ENCODE peak calls at places on chromosomes 2 and 18, in six cellular contexts. D is K562, R is upper lobe of left lung, G is transverse colon, H is HL-60, Q is GM23338. I is an unnamed sample.

GRCh38 chr18:2704541-2704940 is 49.0 kb downstream of the SMCHD1 start:
- DNase-seq in D (no peak), R (no peak), G (no peak), H (no peak), Q (no peak), I (no peak)

GRCh38 chr2:119449526-119449925 is 17.9 kb downstream of the TMEM37 start:
- DNase-seq in D (no peak), R (no peak), G (no peak), H (no peak), Q (no peak), I (no peak)

GRCh38 chr2:158724803-158725271 is 70.3 kb upstream of the DAPL1 start:
- DNase-seq in D (no peak), R (peak), G (no peak), H (no peak), Q (no peak), I (peak)

GRCh38 chr18:63879684-63880083 is 7.8 kb upstream of the SERPINB2 start:
- DNase-seq in D (no peak), R (no peak), G (no peak), H (peak), Q (no peak), I (no peak)

GRCh38 chr2:72685666-72686065 is 140.2 kb downstream of the EXOC6B start:
- DNase-seq in D (no peak), R (no peak), G (no peak), H (no peak), Q (no peak), I (no peak)

GRCh38 chr2:111072220-111072871 is 48.4 kb upstream of the BCL2L11 start:
- DNase-seq in D (no peak), R (no peak), G (no peak), H (no peak), Q (no peak), I (no peak)

GRCh38 chr2:202965810-202966454 is 48.7 kb upstream of the NBEAL1 start:
- DNase-seq in D (peak), R (peak), G (no peak), H (peak), Q (peak), I (no peak)

GRCh38 chr2:190698895-190699294 is 50.0 kb downstream of the NAB1 start:
- DNase-seq in D (no peak), R (no peak), G (no peak), H (no peak), Q (peak), I (no peak)

DNA sequence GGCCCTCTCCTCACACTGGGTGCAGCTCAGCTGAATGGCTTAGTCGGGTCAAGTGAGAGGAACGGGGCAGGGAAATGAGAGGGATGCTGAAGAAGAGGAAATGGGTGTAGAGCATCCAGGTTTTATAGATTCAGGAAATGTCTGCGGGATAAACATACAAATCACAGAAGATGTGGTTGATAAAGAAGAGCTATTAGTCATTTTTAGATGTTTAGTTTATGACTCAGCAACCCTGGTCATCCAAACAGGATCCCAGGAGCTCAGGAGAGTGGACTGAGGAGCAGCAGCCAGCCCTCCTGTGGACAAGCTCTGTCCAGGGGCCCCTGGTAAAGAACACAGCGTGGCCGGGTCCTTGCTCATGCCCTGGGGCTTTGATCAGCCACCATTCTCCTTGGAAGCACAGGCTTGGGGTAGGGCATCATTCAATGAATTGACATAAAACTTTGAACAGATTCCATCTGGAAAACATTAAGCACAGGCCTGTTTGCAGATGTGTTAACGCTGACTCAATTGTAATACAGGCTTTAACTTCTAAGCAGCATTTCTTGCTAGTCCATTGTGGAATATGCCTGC is 83.0 kb downstream of the NPAS2 start:
- DNase-seq in D (no peak), R (no peak), G (no peak), H (no peak), Q (no peak), I (no peak)
- H3K27ac ChIP-seq in D (no peak), R (no peak), G (no peak), H (no peak), Q (no peak), I (no peak)

GRCh38 chr2:218265626-218266025 is 4.3 kb downstream of the AAMP start:
- DNase-seq in D (no peak), R (no peak), G (no peak), H (no peak), Q (no peak), I (no peak)

GRCh38 chr2:218262631-218263586 is 2.1 kb downstream of the GPBAR1 start:
- DNase-seq in D (no peak), R (no peak), G (no peak), H (no peak), Q (no peak), I (no peak)

GRCh38 chr2:218266316-218266979 is 3.5 kb downstream of the AAMP start:
- DNase-seq in D (no peak), R (no peak), G (no peak), H (no peak), Q (no peak), I (no peak)

GRCh38 chr2:218263817-218264611 is 3.2 kb downstream of the GPBAR1 start:
- DNase-seq in D (no peak), R (no peak), G (peak), H (no peak), Q (no peak), I (no peak)

DNA sequence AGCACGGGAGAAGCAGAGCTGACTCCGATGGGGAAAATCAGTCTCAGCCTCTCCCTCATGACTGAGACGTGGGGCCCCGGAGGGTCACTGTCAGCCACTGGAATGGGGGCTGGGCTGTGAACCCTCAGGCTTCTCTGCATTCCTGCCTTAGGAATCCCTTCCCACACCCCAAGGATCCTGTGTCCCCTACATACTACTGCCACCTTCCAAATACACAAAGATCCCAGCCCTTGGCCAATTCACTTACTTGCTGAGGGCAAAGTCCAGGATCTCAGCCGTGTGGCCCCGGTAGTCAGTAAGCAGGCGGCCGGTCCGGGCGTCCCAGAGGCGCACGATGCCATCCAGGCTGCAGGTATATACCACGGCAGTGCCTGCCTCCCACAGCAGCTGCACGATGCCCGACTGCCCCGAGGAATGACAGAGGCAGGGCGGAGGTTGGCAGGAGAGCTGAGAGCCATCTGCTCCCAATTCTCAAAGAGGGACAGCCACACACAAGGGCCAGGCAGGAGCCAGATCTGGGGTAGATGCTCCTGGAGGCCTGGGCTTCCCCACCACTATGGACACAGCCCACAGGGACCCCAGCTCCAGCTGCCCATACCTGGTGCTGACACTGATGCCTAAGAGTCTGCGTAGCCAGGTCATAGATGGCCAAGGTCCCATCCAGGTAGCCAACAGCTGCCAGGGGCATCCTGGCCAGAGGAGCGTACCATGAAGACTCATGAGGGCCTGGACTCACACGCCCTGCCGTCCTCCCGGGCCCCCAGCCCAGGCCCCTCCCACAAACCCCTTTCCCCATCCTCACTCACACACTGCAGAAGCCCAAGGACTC is 4.2 kb downstream of the GPBAR1 start:
- DNase-seq in D (no peak), R (no peak), G (peak), H (no peak), Q (no peak), I (peak)
- TF ChIP-seq POLR2AphosphoS5 in D (no peak), R (no peak), G (peak), H (no peak), Q (no peak), I (no peak)

GRCh38 chr2:217906787-217907186 is 96.0 kb downstream of the TNS1 start:
- DNase-seq in D (no peak), R (peak), G (no peak), H (no peak), Q (no peak), I (no peak)
- H3K27ac ChIP-seq in D (no peak), R (peak), G (peak), H (no peak), Q (no peak), I (no peak)

DNA sequence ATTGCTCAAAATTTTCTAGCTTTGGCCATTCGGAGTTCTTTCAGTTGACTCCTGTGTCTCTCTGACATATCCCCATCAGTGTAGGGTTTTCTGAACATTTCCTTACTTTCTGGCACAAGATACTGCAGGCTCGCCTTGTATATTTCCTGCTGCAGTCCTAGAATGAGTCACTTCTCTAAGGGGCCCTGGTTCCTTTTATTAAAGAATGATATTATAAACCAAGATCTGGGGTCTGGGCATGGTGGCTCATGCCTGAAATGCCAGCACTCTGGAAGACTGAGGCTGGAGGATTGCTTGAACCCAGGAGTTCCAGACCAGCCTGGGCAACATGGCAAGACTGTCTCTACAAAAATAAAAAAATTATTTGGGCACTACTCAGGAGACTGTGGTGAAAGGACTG is 3.0 kb upstream of the RPL37A start:
- DNase-seq in D (no peak), R (no peak), G (no peak), H (no peak), Q (no peak), I (no peak)
- TF ChIP-seq POLR2AphosphoS5 in D (no peak), R (no peak), G (no peak), H (no peak), Q (no peak), I (no peak)

DNA sequence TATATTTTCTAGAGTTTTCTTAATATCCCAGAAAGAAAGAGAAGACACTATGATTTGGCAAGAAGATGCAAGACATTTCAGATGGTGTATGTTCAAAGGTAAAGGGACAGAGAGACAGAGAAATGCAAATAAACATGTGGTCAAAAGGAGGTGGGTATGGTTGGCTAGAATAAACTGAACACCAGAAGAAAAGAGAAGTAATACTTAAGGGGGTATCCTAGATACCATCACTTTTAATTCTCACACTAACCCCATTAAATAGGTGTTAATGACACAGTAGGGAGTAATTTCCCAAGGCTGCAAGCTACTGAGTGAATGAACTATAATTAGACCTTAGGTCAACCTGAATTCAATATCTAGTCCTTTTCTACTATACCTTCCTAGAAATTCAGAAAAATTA is 111.2 kb upstream of the CD226 start:
- DNase-seq in D (no peak), R (no peak), G (no peak), H (no peak), Q (no peak), I (no peak)
- H3K27ac ChIP-seq in D (no peak), R (no peak), G (no peak), H (no peak), Q (no peak), I (no peak)

DNA sequence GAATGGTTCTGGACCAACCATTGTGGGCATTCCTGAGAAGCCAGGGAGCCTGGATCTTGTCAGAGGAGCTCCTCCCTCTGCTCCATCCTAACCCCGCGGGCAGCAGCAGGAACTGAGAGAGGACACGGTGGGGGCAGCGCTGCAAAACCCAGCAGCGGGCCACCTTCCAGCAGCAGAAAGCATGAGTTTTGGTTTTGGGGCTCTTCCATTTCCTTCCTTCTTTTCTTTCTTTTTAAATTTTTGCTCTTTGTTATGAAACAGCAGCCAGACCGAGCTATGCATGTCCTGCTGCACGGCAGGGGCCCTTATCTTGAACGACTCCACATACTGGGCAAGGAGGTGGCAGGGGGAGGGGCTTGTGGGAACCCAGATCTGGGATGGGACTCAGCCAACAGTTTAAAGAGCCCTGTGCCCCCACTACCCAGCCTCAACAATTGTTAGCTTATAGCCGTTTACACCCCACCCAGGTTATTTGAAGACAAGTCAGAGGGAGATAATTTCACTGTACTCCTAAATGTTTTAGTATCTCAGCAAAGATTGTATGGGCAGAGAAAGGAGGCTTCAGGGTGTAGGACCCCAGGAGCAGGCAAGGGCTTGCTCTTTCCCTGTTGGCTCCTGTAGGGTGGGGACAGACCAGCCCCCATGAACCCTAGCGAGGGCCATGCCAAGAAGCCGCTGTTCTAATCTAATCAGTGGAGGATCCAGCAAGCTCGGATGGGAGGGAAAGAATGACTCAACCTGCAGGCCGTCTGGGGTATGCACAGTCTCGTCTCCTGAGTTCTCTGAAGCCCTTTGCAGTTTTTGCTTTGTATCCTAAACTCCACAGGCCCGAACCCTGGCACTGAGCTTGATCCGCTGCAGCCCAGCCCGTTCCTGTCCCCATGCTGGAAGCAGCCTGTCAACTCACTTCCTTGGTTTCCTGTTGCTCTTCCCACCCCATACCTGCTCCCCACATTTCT is 75.3 kb downstream of the LRRFIP1 start:
- DNase-seq in D (no peak), R (peak), G (peak), H (peak), Q (peak), I (peak)
- TF ChIP-seq POLR2AphosphoS5 in D (no peak), R (peak), G (peak), H (no peak), Q (no peak), I (peak)

DNA sequence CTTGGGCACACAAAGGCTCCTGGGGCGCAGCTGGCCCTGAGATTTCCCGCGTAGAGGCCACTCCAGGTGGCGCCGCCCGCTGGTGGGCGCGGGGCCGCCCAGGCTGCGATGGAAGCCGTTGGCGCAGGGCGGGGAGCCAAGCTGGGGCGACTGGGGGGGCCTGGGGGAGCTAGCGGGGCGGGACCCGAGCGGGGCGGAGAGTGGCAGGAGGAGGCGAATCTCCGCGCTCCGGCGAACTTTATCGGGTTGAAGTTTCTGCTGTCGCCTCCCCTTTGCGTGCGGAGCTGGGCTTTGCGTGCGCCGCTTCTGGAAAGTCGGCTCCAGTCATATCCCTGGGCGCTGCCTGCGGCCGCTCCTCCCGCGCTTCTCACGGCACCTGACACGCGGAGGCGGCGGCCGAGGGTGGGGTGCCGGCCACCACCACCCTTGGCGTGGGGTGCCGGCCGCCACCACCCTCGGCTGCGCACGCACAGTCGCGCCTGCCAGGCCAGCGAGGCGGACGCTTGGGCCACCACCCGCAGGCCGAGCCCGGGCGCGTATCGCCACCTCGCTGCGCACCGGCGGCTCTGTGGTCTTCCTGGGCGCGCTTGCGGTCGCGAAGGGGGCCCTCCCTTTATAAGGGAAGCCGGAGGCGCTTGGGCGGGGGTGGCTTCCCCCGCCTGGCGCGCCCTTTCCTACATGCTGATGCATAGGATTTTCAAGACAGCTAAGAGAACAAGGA is 919 bp upstream of the CYP1B1 start:
- DNase-seq in D (peak), R (peak), G (peak), H (peak), Q (peak), I (peak)
- H3K27ac ChIP-seq in D (no peak), R (peak), G (peak), H (peak), Q (no peak), I (peak)

GRCh38 chr2:37652199-37652640 is 19.2 kb downstream of the CDC42EP3 start:
- DNase-seq in D (no peak), R (no peak), G (no peak), H (no peak), Q (no peak), I (no peak)
- TF ChIP-seq POLR2AphosphoS5 in D (no peak), R (no peak), G (no peak), H (no peak), Q (no peak), I (no peak)

GRCh38 chr18:13280066-13280795 is 61.7 kb downstream of the LDLRAD4 start:
- DNase-seq in D (no peak), R (no peak), G (no peak), H (no peak), Q (no peak), I (no peak)
- H3K27ac ChIP-seq in D (no peak), R (no peak), G (no peak), H (no peak), Q (no peak), I (no peak)